ENCODE peak calls at places on chromosomes 3 and 15, in four cellular contexts. One of them, this sample, is unnamed.
A peak's percentile ranks its signal among the peaks of the same experiment; 100 is the strongest.

GRCh38 chr15:50238263-50238662 is 27.3 kb downstream of the HDC start:
- DNase-seq in colonic mucosa: no peak
- DNase-seq in HCT116: no peak
- DNase-seq in Peyer's patch: no peak
- DNase-seq in this sample: no peak

GRCh38 chr3:43998841-43999805 is 242.6 kb upstream of the TOPAZ1 start:
- DNase-seq in Peyer's patch: no peak
- DNase-seq in HCT116: no peak
- DNase-seq in colonic mucosa: no peak
- DNase-seq in this sample: peak; percentile 78

GRCh38 chr3:64239841-64240240 is 14.6 kb upstream of the PRICKLE2 start:
- DNase-seq in Peyer's patch: no peak
- DNase-seq in colonic mucosa: no peak
- DNase-seq in HCT116: no peak
- DNase-seq in this sample: no peak

GRCh38 chr3:72560857-72561675 is 287.2 kb downstream of the SHQ1 start:
- DNase-seq in colonic mucosa: no peak
- DNase-seq in Peyer's patch: no peak
- DNase-seq in HCT116: no peak
- DNase-seq in this sample: no peak

GRCh38 chr15:88401972-88402656 is 65.1 kb downstream of the MRPL46 start:
- DNase-seq in colonic mucosa: no peak
- DNase-seq in HCT116: no peak
- DNase-seq in Peyer's patch: no peak
- DNase-seq in this sample: no peak

GRCh38 chr3:39396690-39397089 is 9.8 kb upstream of the RPSA start:
- DNase-seq in Peyer's patch: no peak
- DNase-seq in HCT116: no peak
- DNase-seq in colonic mucosa: no peak
- DNase-seq in this sample: no peak

GRCh38 chr3:52544937-52545336 is 8.5 kb downstream of the UQCC5 start:
- DNase-seq in colonic mucosa: no peak
- DNase-seq in HCT116: no peak
- DNase-seq in Peyer's patch: no peak
- DNase-seq in this sample: no peak

GRCh38 chr15:90037961-90038633 is 37.0 kb downstream of the ZNF710 start:
- DNase-seq in colonic mucosa: no peak
- DNase-seq in Peyer's patch: peak; percentile 2
- DNase-seq in HCT116: no peak
- DNase-seq in this sample: no peak

GRCh38 chr3:124620600-124621063 is 109.6 kb upstream of the UMPS start:
- DNase-seq in HCT116: no peak
- DNase-seq in colonic mucosa: peak; percentile 83
- DNase-seq in Peyer's patch: peak; percentile 56
- DNase-seq in this sample: peak; percentile 73

GRCh38 chr3:35744419-35744818 is 105.1 kb downstream of the ARPP21 start:
- DNase-seq in Peyer's patch: no peak
- DNase-seq in HCT116: no peak
- DNase-seq in colonic mucosa: no peak
- DNase-seq in this sample: no peak

GRCh38 chr15:62782896-62783295 is 259.7 kb upstream of the TPM1 start:
- DNase-seq in colonic mucosa: no peak
- DNase-seq in HCT116: no peak
- DNase-seq in Peyer's patch: no peak
- DNase-seq in this sample: no peak

GRCh38 chr3:32106929-32107362 is 526 bp downstream of the GPD1L start:
- DNase-seq in HCT116: no peak
- DNase-seq in colonic mucosa: peak; percentile 90
- DNase-seq in Peyer's patch: peak; percentile 86
- DNase-seq in this sample: no peak

GRCh38 chr3:156509209-156510174 is 45.4 kb downstream of the SSR3 start:
- DNase-seq in colonic mucosa: no peak
- DNase-seq in HCT116: peak; percentile 37
- DNase-seq in Peyer's patch: no peak
- DNase-seq in this sample: peak; percentile 42

GRCh38 chr3:147756478-147756877 is 347.3 kb downstream of the ZIC1 start:
- DNase-seq in colonic mucosa: no peak
- DNase-seq in Peyer's patch: no peak
- DNase-seq in HCT116: no peak
- DNase-seq in this sample: no peak

GRCh38 chr3:38560996-38561717 is 65.0 kb downstream of the EXOG start:
- DNase-seq in HCT116: no peak
- DNase-seq in Peyer's patch: no peak
- DNase-seq in colonic mucosa: no peak
- DNase-seq in this sample: no peak

GRCh38 chr15:53367740-53368139 is 391.7 kb downstream of the WDR72 start:
- DNase-seq in Peyer's patch: no peak
- DNase-seq in HCT116: no peak
- DNase-seq in colonic mucosa: no peak
- DNase-seq in this sample: no peak

GRCh38 chr3:5799421-5799820 is 611.9 kb downstream of the EDEM1 start:
- DNase-seq in HCT116: no peak
- DNase-seq in Peyer's patch: no peak
- DNase-seq in colonic mucosa: no peak
- DNase-seq in this sample: no peak

GRCh38 chr3:111944377-111944776 is 34.4 kb upstream of the ABHD10 start:
- DNase-seq in colonic mucosa: no peak
- DNase-seq in Peyer's patch: no peak
- DNase-seq in HCT116: no peak
- DNase-seq in this sample: no peak

GRCh38 chr3:39184968-39185285 is 7.5 kb downstream of the XIRP1 start:
- DNase-seq in HCT116: no peak
- DNase-seq in Peyer's patch: no peak
- DNase-seq in colonic mucosa: no peak
- DNase-seq in this sample: no peak

GRCh38 chr3:47096955-47097354 is 67.0 kb downstream of the SETD2 start:
- DNase-seq in HCT116: no peak
- DNase-seq in Peyer's patch: no peak
- DNase-seq in colonic mucosa: no peak
- DNase-seq in this sample: no peak

GRCh38 chr3:140391041-140391440 is 286.8 kb upstream of the TRIM42 start:
- DNase-seq in colonic mucosa: no peak
- DNase-seq in Peyer's patch: no peak
- DNase-seq in HCT116: no peak
- DNase-seq in this sample: no peak

GRCh38 chr3:156189927-156190326 is 69.5 kb downstream of the KCNAB1 start:
- DNase-seq in colonic mucosa: no peak
- DNase-seq in Peyer's patch: no peak
- DNase-seq in HCT116: no peak
- DNase-seq in this sample: no peak

GRCh38 chr3:114707225-114707860 is 413.5 kb downstream of the TIGIT start:
- DNase-seq in colonic mucosa: no peak
- DNase-seq in HCT116: peak; percentile 28
- DNase-seq in Peyer's patch: no peak
- DNase-seq in this sample: no peak

GRCh38 chr15:57570994-57571393 is 20.7 kb upstream of the MYZAP start:
- DNase-seq in colonic mucosa: no peak
- DNase-seq in HCT116: peak; percentile 51
- DNase-seq in Peyer's patch: no peak
- DNase-seq in this sample: no peak

GRCh38 chr3:56969851-56970250 is 90.6 kb upstream of the SPATA12 start:
- DNase-seq in Peyer's patch: no peak
- DNase-seq in HCT116: no peak
- DNase-seq in colonic mucosa: no peak
- DNase-seq in this sample: no peak

GRCh38 chr15:78204351-78205309 is 29.7 kb downstream of the ACSBG1 start:
- DNase-seq in HCT116: no peak
- DNase-seq in colonic mucosa: peak; percentile 16
- DNase-seq in Peyer's patch: no peak
- DNase-seq in this sample: no peak

GRCh38 chr15:64146520-64146884 is 5.0 kb upstream of the SNX22 start:
- DNase-seq in colonic mucosa: no peak
- DNase-seq in Peyer's patch: no peak
- DNase-seq in HCT116: no peak
- DNase-seq in this sample: no peak

GRCh38 chr3:144968951-144969350 is 997.3 kb downstream of the DIPK2A start:
- DNase-seq in Peyer's patch: no peak
- DNase-seq in HCT116: no peak
- DNase-seq in colonic mucosa: no peak
- DNase-seq in this sample: no peak

GRCh38 chr3:113002676-113003075 is 11.9 kb downstream of the GTPBP8 start:
- DNase-seq in Peyer's patch: no peak
- DNase-seq in colonic mucosa: no peak
- DNase-seq in HCT116: no peak
- DNase-seq in this sample: no peak

GRCh38 chr3:14405120-14405885 is 2.9 kb downstream of the SLC6A6 start:
- DNase-seq in Peyer's patch: no peak
- DNase-seq in HCT116: no peak
- DNase-seq in colonic mucosa: no peak
- DNase-seq in this sample: no peak

GRCh38 chr3:146834917-146835316 is 229.8 kb upstream of the PLSCR5 start:
- DNase-seq in colonic mucosa: no peak
- DNase-seq in HCT116: no peak
- DNase-seq in Peyer's patch: no peak
- DNase-seq in this sample: no peak

GRCh38 chr15:51818156-51818555 is 11.3 kb upstream of the TMOD3 start:
- DNase-seq in colonic mucosa: no peak
- DNase-seq in Peyer's patch: no peak
- DNase-seq in HCT116: no peak
- DNase-seq in this sample: no peak

GRCh38 chr3:72100626-72101187 is 315.8 kb upstream of the PROK2 start:
- DNase-seq in Peyer's patch: peak; percentile 70
- DNase-seq in HCT116: no peak
- DNase-seq in colonic mucosa: peak; percentile 75
- DNase-seq in this sample: peak; percentile 45

GRCh38 chr3:4011136-4011535 is 211.9 kb downstream of the LRRN1 start:
- DNase-seq in colonic mucosa: no peak
- DNase-seq in Peyer's patch: no peak
- DNase-seq in HCT116: no peak
- DNase-seq in this sample: no peak

GRCh38 chr3:55159711-55160110 is 231.9 kb upstream of the LRTM1 start:
- DNase-seq in Peyer's patch: no peak
- DNase-seq in HCT116: no peak
- DNase-seq in colonic mucosa: no peak
- DNase-seq in this sample: no peak

GRCh38 chr3:156483961-156484787 is 70.7 kb downstream of the SSR3 start:
- DNase-seq in Peyer's patch: no peak
- DNase-seq in HCT116: peak; percentile 8
- DNase-seq in colonic mucosa: no peak
- DNase-seq in this sample: no peak

GRCh38 chr3:40332684-40333083 is 23.2 kb downstream of the EIF1B start:
- DNase-seq in Peyer's patch: no peak
- DNase-seq in colonic mucosa: no peak
- DNase-seq in HCT116: no peak
- DNase-seq in this sample: no peak

GRCh38 chr15:40115670-40116093 is 7.0 kb upstream of the BMF start:
- DNase-seq in colonic mucosa: no peak
- DNase-seq in Peyer's patch: no peak
- DNase-seq in HCT116: no peak
- DNase-seq in this sample: peak; percentile 71

GRCh38 chr3:152405915-152406802 is 137.4 kb downstream of the MBNL1 start:
- DNase-seq in colonic mucosa: no peak
- DNase-seq in HCT116: no peak
- DNase-seq in Peyer's patch: no peak
- DNase-seq in this sample: no peak
- H3K4me1 ChIP-seq in colonic mucosa: no peaks in the 10 kb centered on the region
- H3K4me1 ChIP-seq in HCT116: peaks cover 10% of the 10 kb centered on the region
- H3K4me1 ChIP-seq in Peyer's patch: peaks cover 6% of the 10 kb centered on the region
- H3K4me1 ChIP-seq in this sample: peaks cover 19% of the 10 kb centered on the region

GRCh38 chr3:83928391-83928790 is 1030.4 kb upstream of the CADM2 start:
- DNase-seq in Peyer's patch: no peak
- DNase-seq in HCT116: peak; percentile 8
- DNase-seq in colonic mucosa: no peak
- DNase-seq in this sample: no peak
- H3K9me3 ChIP-seq in Peyer's patch: no peaks in the 10 kb centered on the region
- H3K9me3 ChIP-seq in HCT116: peaks cover 29% of the 10 kb centered on the region
- H3K9me3 ChIP-seq in colonic mucosa: no peaks in the 10 kb centered on the region
- H3K9me3 ChIP-seq in this sample: no peaks in the 10 kb centered on the region

DNA sequence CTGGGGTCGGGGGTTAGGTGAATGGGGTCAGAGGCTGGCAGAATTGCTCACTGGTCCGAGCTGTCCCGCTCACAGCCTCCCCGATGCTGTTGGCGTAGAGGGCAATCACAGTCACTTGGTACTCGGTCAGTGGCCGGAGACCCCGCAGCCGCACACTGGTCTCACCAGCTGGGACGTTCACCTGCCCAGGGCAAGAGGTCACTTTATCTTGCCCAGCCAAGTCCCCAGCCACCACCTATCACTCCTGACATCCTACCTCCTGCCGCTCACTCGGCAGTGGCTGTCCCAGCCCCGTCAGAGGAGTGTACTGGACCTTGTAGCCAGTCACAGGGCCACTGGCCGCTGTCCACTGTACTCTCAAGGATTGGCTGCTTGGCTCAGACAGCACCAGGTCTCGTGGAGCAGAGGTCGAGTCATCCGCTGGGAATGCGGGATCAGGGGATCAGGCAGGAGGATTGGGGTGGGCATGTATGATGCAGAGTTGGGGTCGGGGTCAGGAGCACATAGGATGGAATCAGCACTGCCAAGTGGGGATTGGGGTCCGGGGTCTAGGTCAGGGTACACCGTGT is 2.5 kb downstream of the COL7A1 start:
- DNase-seq in Peyer's patch: no peak
- DNase-seq in HCT116: no peak
- DNase-seq in colonic mucosa: no peak
- DNase-seq in this sample: no peak
- H3K27me3 ChIP-seq in Peyer's patch: no peaks in the 10 kb centered on the region
- H3K27me3 ChIP-seq in HCT116: no peaks in the 10 kb centered on the region
- H3K27me3 ChIP-seq in colonic mucosa: peaks cover 9% of the 10 kb centered on the region
- H3K27me3 ChIP-seq in this sample: no peaks in the 10 kb centered on the region

GRCh38 chr15:33956397-33956796 is 11.9 kb upstream of the CHRM5 start:
- DNase-seq in HCT116: no peak
- DNase-seq in colonic mucosa: no peak
- DNase-seq in Peyer's patch: no peak
- DNase-seq in this sample: no peak

GRCh38 chr15:33964665-33965040 is 3.6 kb upstream of the CHRM5 start:
- DNase-seq in colonic mucosa: no peak
- DNase-seq in HCT116: no peak
- DNase-seq in Peyer's patch: no peak
- DNase-seq in this sample: no peak

GRCh38 chr15:33963831-33964664 is 4.2 kb upstream of the CHRM5 start:
- DNase-seq in HCT116: peak; percentile 12
- DNase-seq in colonic mucosa: no peak
- DNase-seq in Peyer's patch: no peak
- DNase-seq in this sample: peak; percentile 24

GRCh38 chr15:33955945-33956344 is 12.4 kb upstream of the CHRM5 start:
- DNase-seq in colonic mucosa: no peak
- DNase-seq in Peyer's patch: no peak
- DNase-seq in HCT116: no peak
- DNase-seq in this sample: peak; percentile 42

DNA sequence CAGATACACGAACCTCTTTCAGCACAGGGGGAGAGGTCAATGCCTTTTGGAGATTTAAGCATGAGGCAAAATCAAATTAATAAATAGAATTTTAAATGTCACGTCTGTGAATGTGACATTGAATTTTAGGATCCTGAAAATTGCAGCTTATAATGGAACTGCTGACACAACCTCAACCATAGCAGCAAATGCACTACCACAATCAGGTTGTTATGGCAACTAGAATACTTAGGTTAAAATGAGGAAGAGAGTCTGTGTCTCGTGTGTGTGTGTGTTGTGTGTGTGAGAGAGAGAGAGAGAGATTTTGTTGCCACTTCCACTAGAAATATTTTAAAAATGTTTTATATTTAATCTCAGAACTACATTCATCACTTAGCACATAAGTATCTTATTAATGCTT is 8.1 kb upstream of the CHRM5 start:
- DNase-seq in HCT116: no peak
- DNase-seq in Peyer's patch: no peak
- DNase-seq in colonic mucosa: no peak
- DNase-seq in this sample: no peak
- H3K4me1 ChIP-seq in HCT116: no peaks in the 10 kb centered on the region
- H3K4me1 ChIP-seq in Peyer's patch: no peaks in the 10 kb centered on the region
- H3K4me1 ChIP-seq in colonic mucosa: no peaks in the 10 kb centered on the region
- H3K4me1 ChIP-seq in this sample: no peaks in the 10 kb centered on the region

GRCh38 chr3:127654374-127654773 is 18.4 kb upstream of the ABTB1 start:
- DNase-seq in Peyer's patch: no peak
- DNase-seq in HCT116: no peak
- DNase-seq in colonic mucosa: no peak
- DNase-seq in this sample: no peak
- H3K9me3 ChIP-seq in Peyer's patch: no peaks in the 10 kb centered on the region
- H3K9me3 ChIP-seq in HCT116: no peaks in the 10 kb centered on the region
- H3K9me3 ChIP-seq in colonic mucosa: no peaks in the 10 kb centered on the region
- H3K9me3 ChIP-seq in this sample: no peaks in the 10 kb centered on the region